ENCODE peak calls at places on chromosome 1, in five cellular contexts. S, I, Y, L and E are unnamed samples.

GRCh38 chr1:202085682-202086373 is 36.9 kb upstream of the GPR37L1 start:
- DNase-seq in S (no peak), I (no peak), Y (no peak), L (no peak), E (no peak)

GRCh38 chr1:89929467-89930063 is 65.3 kb upstream of the ZNF326 start:
- DNase-seq in S (no peak), I (no peak), Y (no peak), L (no peak), E (no peak)

GRCh38 chr1:89622895-89623294 is 10.0 kb upstream of the LRRC8C start:
- DNase-seq in S (no peak), I (no peak), Y (no peak), L (no peak), E (no peak)

GRCh38 chr1:117611894-117612481 is 6.1 kb downstream of the TENT5C start:
- DNase-seq in S (no peak), I (no peak), Y (no peak), L (no peak), E (no peak)

GRCh38 chr1:57138432-57139078 is 172.7 kb upstream of the C8B start:
- DNase-seq in S (no peak), I (no peak), Y (no peak), L (no peak), E (no peak)

GRCh38 chr1:41773144-41773571 is 145.6 kb downstream of the HIVEP3 start:
- DNase-seq in S (peak), I (no peak), Y (no peak), L (peak), E (no peak)

GRCh38 chr1:176174108-176174507 is 33.0 kb downstream of the COP1 start:
- DNase-seq in S (no peak), I (no peak), Y (no peak), L (no peak), E (no peak)

GRCh38 chr1:24875257-24875656 is 54.8 kb downstream of the RUNX3 start:
- DNase-seq in S (no peak), I (no peak), Y (no peak), L (no peak), E (no peak)

GRCh38 chr1:115377411-115377810 is 39.4 kb upstream of the NGF start:
- DNase-seq in S (no peak), I (no peak), Y (no peak), L (no peak), E (no peak)

GRCh38 chr1:28883242-28883616 is 31.1 kb upstream of the EPB41 start:
- DNase-seq in S (no peak), I (no peak), Y (no peak), L (no peak), E (no peak)

GRCh38 chr1:245234217-245235120 is 79.7 kb downstream of the KIF26B start:
- DNase-seq in S (no peak), I (no peak), Y (no peak), L (peak), E (peak)

GRCh38 chr1:84995484-84996334 is 1.2 kb downstream of the MCOLN2 start:
- DNase-seq in S (no peak), I (no peak), Y (peak), L (no peak), E (no peak)

GRCh38 chr1:118147542-118147941 is 37.5 kb downstream of the SPAG17 start:
- DNase-seq in S (no peak), I (no peak), Y (no peak), L (no peak), E (no peak)

GRCh38 chr1:27137544-27138075 is 17.3 kb downstream of the SLC9A1 start:
- DNase-seq in S (peak), I (peak), Y (no peak), L (no peak), E (no peak)

GRCh38 chr1:1237874-1238701 is 6.1 kb downstream of the B3GALT6 start:
- DNase-seq in S (no peak), I (no peak), Y (peak), L (no peak), E (no peak)

GRCh38 chr1:66933887-66934700 is 9.3 kb downstream of the MIER1 start:
- DNase-seq in S (no peak), I (no peak), Y (no peak), L (no peak), E (no peak)

GRCh38 chr1:245751111-245751510 is 596.3 kb downstream of the KIF26B start:
- DNase-seq in S (no peak), I (no peak), Y (no peak), L (no peak), E (no peak)

GRCh38 chr1:47703161-47703825 is 265.4 kb downstream of the FOXD2 start:
- DNase-seq in S (no peak), I (no peak), Y (no peak), L (no peak), E (no peak)

GRCh38 chr1:235898126-235898525 is 31.4 kb upstream of the LYST start:
- DNase-seq in S (no peak), I (no peak), Y (no peak), L (no peak), E (no peak)

GRCh38 chr1:65952692-65953091 is 160.0 kb downstream of the PDE4B start:
- DNase-seq in S (no peak), I (no peak), Y (no peak), L (no peak), E (no peak)

GRCh38 chr1:219041819-219042218 is 131.9 kb upstream of the LYPLAL1 start:
- DNase-seq in S (no peak), I (no peak), Y (no peak), L (no peak), E (no peak)

GRCh38 chr1:154856049-154856448 is 14.0 kb downstream of the KCNN3 start:
- DNase-seq in S (no peak), I (no peak), Y (no peak), L (no peak), E (no peak)

GRCh38 chr1:226971765-226972164 is 31.7 kb downstream of the COQ8A start:
- DNase-seq in S (no peak), I (no peak), Y (no peak), L (no peak), E (no peak)

GRCh38 chr1:102107441-102107840 is 110.7 kb upstream of the OLFM3 start:
- DNase-seq in S (no peak), I (no peak), Y (no peak), L (no peak), E (no peak)

GRCh38 chr1:243756529-243756928 is 93.5 kb downstream of the AKT3 start:
- DNase-seq in S (no peak), I (no peak), Y (no peak), L (no peak), E (no peak)

GRCh38 chr1:156052862-156053769 is 482 bp downstream of the UBQLN4 start:
- DNase-seq in S (peak), I (peak), Y (peak), L (peak), E (no peak)

GRCh38 chr1:8822383-8823294 is 5.2 kb upstream of the RERE start:
- DNase-seq in S (no peak), I (peak), Y (no peak), L (no peak), E (no peak)

GRCh38 chr1:20640183-20640597 is 6.9 kb downstream of the PINK1 start:
- DNase-seq in S (no peak), I (no peak), Y (peak), L (peak), E (no peak)

GRCh38 chr1:82506970-82507369 is 706.2 kb downstream of the ADGRL2 start:
- DNase-seq in S (no peak), I (no peak), Y (no peak), L (no peak), E (no peak)

GRCh38 chr1:202133016-202133415 is 10.3 kb downstream of the GPR37L1 start:
- DNase-seq in S (peak), I (no peak), Y (no peak), L (no peak), E (no peak)

GRCh38 chr1:84000954-84001495 is 2.1 kb upstream of the TTLL7 start:
- DNase-seq in S (no peak), I (no peak), Y (no peak), L (no peak), E (no peak)

GRCh38 chr1:32877211-32878110 is 6.7 kb upstream of the FNDC5 start:
- DNase-seq in S (no peak), I (peak), Y (no peak), L (no peak), E (no peak)

GRCh38 chr1:165047985-165048384 is 308.5 kb downstream of the LMX1A start:
- DNase-seq in S (no peak), I (no peak), Y (no peak), L (no peak), E (no peak)

GRCh38 chr1:110087812-110088738 is 17.6 kb upstream of the ALX3 start:
- DNase-seq in S (no peak), I (no peak), Y (peak), L (peak), E (no peak)

GRCh38 chr1:160376525-160377131 is 9.8 kb downstream of the NHLH1 start:
- DNase-seq in S (no peak), I (no peak), Y (peak), L (peak), E (no peak)

GRCh38 chr1:213066363-213066762 is 15.3 kb downstream of the RPS6KC1 start:
- DNase-seq in S (no peak), I (no peak), Y (no peak), L (no peak), E (no peak)

GRCh38 chr1:226033599-226034390 is 28.7 kb upstream of the H3-3A start:
- DNase-seq in S (peak), I (no peak), Y (no peak), L (no peak), E (no peak)

DNA sequence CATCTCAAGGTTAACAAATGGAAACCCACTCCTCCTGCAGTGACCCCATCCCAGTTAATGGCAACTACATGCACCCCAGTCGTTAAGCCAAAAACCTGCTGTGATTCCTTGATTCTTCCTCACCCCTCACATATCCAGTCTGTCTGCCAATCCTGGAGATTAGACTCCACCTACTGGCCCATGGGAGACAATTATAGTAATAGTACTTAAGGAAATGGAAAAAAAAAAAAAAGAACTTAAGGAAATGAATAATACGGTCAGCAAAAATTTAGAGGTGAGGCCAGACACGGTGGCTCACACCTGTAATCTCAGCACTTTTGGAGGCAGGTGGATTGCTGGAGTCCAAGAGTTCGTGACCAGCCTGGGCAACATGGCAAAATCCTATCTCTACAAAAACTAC is 7.0 kb downstream of the NOL9 start:
- DNase-seq in S (no peak), I (no peak), Y (no peak), L (no peak), E (no peak)
- TF ChIP-seq CTCF in S (no peak), I (no peak), Y (no peak), L (no peak), E (peak)

GRCh38 chr1:6282577-6283270 is 21.8 kb upstream of the GPR153 start:
- DNase-seq in S (no peak), I (no peak), Y (no peak), L (no peak), E (no peak)

GRCh38 chr1:6281511-6282402 is 20.9 kb upstream of the GPR153 start:
- DNase-seq in S (no peak), I (no peak), Y (no peak), L (no peak), E (no peak)

GRCh38 chr1:6279066-6279465 is 18.2 kb upstream of the GPR153 start:
- DNase-seq in S (no peak), I (no peak), Y (no peak), L (no peak), E (no peak)

GRCh38 chr1:6279721-6280383 is 19.0 kb upstream of the GPR153 start:
- DNase-seq in S (no peak), I (no peak), Y (no peak), L (no peak), E (no peak)

GRCh38 chr1:6280761-6281451 is 20.0 kb upstream of the GPR153 start:
- DNase-seq in S (no peak), I (no peak), Y (no peak), L (no peak), E (no peak)
- TF ChIP-seq CTCF in S (no peak), I (no peak), Y (no peak), L (peak), E (peak)

GRCh38 chr1:31637915-31638673 is 6.6 kb downstream of the PEF1 start:
- DNase-seq in S (no peak), I (no peak), Y (no peak), L (no peak), E (no peak)

GRCh38 chr1:31632649-31633048 is 12.0 kb downstream of the PEF1 start:
- DNase-seq in S (no peak), I (no peak), Y (no peak), L (no peak), E (no peak)

GRCh38 chr1:31627930-31628421 is 10.5 kb downstream of the HCRTR1 start:
- DNase-seq in S (peak), I (peak), Y (no peak), L (peak), E (no peak)

GRCh38 chr1:31628931-31629582 is 11.6 kb downstream of the HCRTR1 start:
- DNase-seq in S (no peak), I (no peak), Y (no peak), L (no peak), E (no peak)

DNA sequence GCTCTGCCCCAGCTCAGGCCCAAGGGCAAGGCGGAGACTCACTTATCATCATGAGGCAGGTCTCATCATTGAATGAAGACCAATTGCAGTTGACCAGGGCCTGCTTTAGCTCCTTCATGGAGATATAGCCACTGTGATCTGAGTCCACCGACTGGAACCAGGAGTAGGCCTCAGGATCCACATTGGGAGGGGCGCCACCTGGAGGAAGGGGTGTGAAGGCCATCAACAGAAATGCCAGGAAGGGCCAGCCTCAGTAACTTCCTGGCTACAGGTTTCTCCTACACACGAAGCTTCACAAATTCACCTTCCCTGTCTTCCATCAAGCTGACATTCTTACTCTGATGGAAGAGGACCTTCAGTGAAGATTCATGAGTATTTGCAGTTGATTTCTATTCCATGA is 11.6 kb downstream of the PEF1 start:
- DNase-seq in S (peak), I (no peak), Y (no peak), L (peak), E (no peak)
- TF ChIP-seq CTCF in S (peak), I (peak), Y (no peak), L (peak), E (peak)

GRCh38 chr1:228109073-228109961 is at the start of gene MRPL55:
- DNase-seq in S (peak), I (peak), Y (peak), L (peak), E (peak)
- TF ChIP-seq CTCF in S (no peak), I (no peak), Y (no peak), L (peak), E (peak)

GRCh38 chr1:209354840-209355165 is 228.7 kb upstream of the CAMK1G start:
- DNase-seq in S (no peak), I (no peak), Y (no peak), L (no peak), E (no peak)

GRCh38 chr1:209356909-209357498 is 226.5 kb upstream of the CAMK1G start:
- DNase-seq in S (no peak), I (no peak), Y (no peak), L (no peak), E (no peak)

GRCh38 chr1:209355415-209355814 is 228.1 kb upstream of the CAMK1G start:
- DNase-seq in S (no peak), I (no peak), Y (no peak), L (no peak), E (no peak)

GRCh38 chr1:209353097-209353496 is 230.4 kb upstream of the CAMK1G start:
- DNase-seq in S (no peak), I (no peak), Y (no peak), L (no peak), E (no peak)

GRCh38 chr1:209354111-209354839 is 229.2 kb upstream of the CAMK1G start:
- DNase-seq in S (peak), I (peak), Y (peak), L (peak), E (no peak)
- TF ChIP-seq CTCF in S (peak), I (peak), Y (peak), L (peak), E (peak)

GRCh38 chr1:206931709-206932108 is 10.0 kb upstream of the FCMR start:
- DNase-seq in S (no peak), I (no peak), Y (no peak), L (no peak), E (no peak)
- TF ChIP-seq CTCF in S (no peak), I (no peak), Y (peak), L (no peak), E (peak)